ENCODE peak calls at places on chromosomes 4 and X, in nine cellular contexts. V, P, W, S, U, M, Z, E and I are unnamed samples.

GRCh38 chr4:82284475-82284857 is 89.3 kb downstream of the HNRNPD start:
- DNase-seq in M (no peak), S (no peak), U (no peak), V (no peak), P (no peak), W (peak), Z (no peak), E (no peak), I (no peak)

GRCh38 chr4:15006416-15007024 is 4.2 kb downstream of the CPEB2 start:
- DNase-seq in M (peak), U (no peak), P (no peak), V (no peak), E (no peak), W (no peak), Z (no peak), S (no peak), I (peak)

GRCh38 chr4:182204042-182204441 is 39.2 kb upstream of the TENM3 start:
- DNase-seq in V (no peak), W (no peak), P (no peak), Z (no peak), S (no peak), U (no peak), E (no peak), M (no peak), I (no peak)

GRCh38 chr4:102497986-102498385 is 3.2 kb upstream of the NFKB1 start:
- DNase-seq in W (no peak), E (no peak), U (no peak), Z (no peak), M (no peak), S (no peak), V (no peak), P (no peak), I (no peak)

GRCh38 chr4:7121861-7122653 is 54.2 kb upstream of the GRPEL1 start:
- DNase-seq in V (no peak), M (no peak), S (no peak), W (no peak), E (no peak), Z (no peak), P (peak), U (no peak), I (no peak)

GRCh38 chr4:153555730-153556440 is 89.7 kb downstream of the TMEM131L start:
- DNase-seq in U (no peak), P (peak), Z (no peak), V (peak), M (peak), S (no peak), W (no peak), E (peak), I (no peak)

GRCh38 chrX:135435139-135435922 is 13.6 kb downstream of the SMIM10L2A start:
- DNase-seq in U (no peak), M (no peak), Z (no peak), W (no peak), S (no peak), E (no peak), V (no peak), P (no peak), I (no peak)

GRCh38 chrX:8731579-8732395 is at the start of gene ANOS1:
- DNase-seq in U (peak), S (no peak), P (peak), V (peak), Z (peak), M (no peak), E (peak), W (no peak), I (peak)

GRCh38 chr4:64781737-64782326 is 372.6 kb upstream of the TECRL start:
- DNase-seq in Z (no peak), U (peak), V (no peak), P (no peak), S (no peak), E (peak), W (no peak), M (peak), I (peak)

GRCh38 chr4:138405439-138405838 is 163.3 kb upstream of the SLC7A11 start:
- DNase-seq in W (no peak), M (no peak), U (no peak), Z (no peak), V (no peak), P (no peak), S (no peak), E (no peak), I (peak)

GRCh38 chr4:156946508-156947197 is 24.9 kb downstream of the PDGFC start:
- DNase-seq in W (no peak), V (no peak), E (no peak), Z (no peak), P (no peak), M (peak), U (no peak), S (no peak), I (no peak)

GRCh38 chr4:149796381-149796780 is 19.3 kb downstream of the IQCM start:
- DNase-seq in V (no peak), S (no peak), U (no peak), P (no peak), E (no peak), W (no peak), M (no peak), Z (no peak), I (no peak)

GRCh38 chr4:56953680-56954520 is 23.5 kb downstream of the NOA1 start:
- DNase-seq in U (peak), E (no peak), M (no peak), Z (no peak), V (no peak), W (no peak), S (no peak), P (no peak), I (no peak)

GRCh38 chr4:114495471-114495928 is 103.1 kb upstream of the UGT8 start:
- DNase-seq in V (no peak), Z (no peak), E (no peak), U (no peak), M (no peak), P (no peak), W (no peak), S (no peak), I (no peak)

GRCh38 chrX:70324326-70324725 is 34.4 kb downstream of the KIF4A start:
- DNase-seq in P (no peak), Z (no peak), W (no peak), U (no peak), S (no peak), M (no peak), E (no peak), V (no peak), I (no peak)

GRCh38 chrX:97322401-97322800 is 438.7 kb downstream of the RPA4 start:
- DNase-seq in E (no peak), Z (no peak), M (no peak), W (no peak), S (no peak), V (no peak), P (no peak), U (no peak), I (no peak)

GRCh38 chrX:151370906-151371305 is 26.1 kb upstream of the VMA21 start:
- DNase-seq in S (no peak), V (no peak), P (no peak), W (no peak), M (no peak), E (no peak), Z (no peak), U (no peak), I (no peak)